ENCODE peak calls at places on chromosomes 6 and 20, in nine cellular contexts. E is HepG2, Q is sigmoid colon, D is GM12878, X is esophagus muscularis mucosa, N is K562, T is upper lobe of left lung, M is SK-N-SH, Y is suprapubic skin. W is an unnamed sample.
A peak's percentile ranks its signal among the peaks of the same experiment; 100 is the strongest.

GRCh38 chr6:166989427-166990034 is 9.7 kb upstream of the CEP43 start:
- DNase-seq in N (no peak), D (no peak), Y (no peak), E (peak; percentile 47), M (peak; percentile 34), Q (no peak), X (no peak), T (no peak), W (no peak)

GRCh38 chr6:165308926-165309731 is at the start of gene C6orf118:
- DNase-seq in X (no peak), N (no peak), T (no peak), E (no peak), Q (peak; percentile 69), D (no peak), M (peak; percentile 84), Y (no peak), W (no peak)

GRCh38 chr20:57814529-57814928 is 104.7 kb upstream of the PMEPA1 start:
- DNase-seq in Q (peak; percentile 20), Y (no peak), E (no peak), T (no peak), N (no peak), M (no peak), X (no peak), D (no peak), W (no peak)

GRCh38 chr20:21294755-21295154 is 8.4 kb upstream of the XRN2 start:
- DNase-seq in E (no peak), N (no peak), Y (no peak), D (no peak), X (no peak), Q (no peak), M (no peak), T (no peak), W (no peak)

GRCh38 chr6:87174078-87174579 is 18.8 kb downstream of the ZNF292 start:
- DNase-seq in E (no peak), Q (no peak), X (no peak), Y (no peak), M (no peak), N (no peak), T (no peak), D (no peak), W (no peak)

GRCh38 chr6:65709099-65709830 is 2.2 kb upstream of the EYS start:
- DNase-seq in D (no peak), Y (no peak), T (no peak), X (no peak), M (no peak), N (no peak), E (no peak), Q (no peak), W (no peak)

GRCh38 chr6:162973141-162973872 is 245.5 kb downstream of the PACRG start:
- DNase-seq in Q (no peak), Y (no peak), X (no peak), M (no peak), T (no peak), E (no peak), D (no peak), N (no peak), W (no peak)

GRCh38 chr20:4821590-4821989 is 99.9 kb downstream of the PRND start:
- DNase-seq in X (no peak), E (no peak), M (no peak), Q (peak; percentile 41), Y (no peak), T (no peak), N (no peak), D (no peak), W (no peak)

GRCh38 chr6:68635706-68636513 is 828 bp downstream of the ADGRB3 start:
- DNase-seq in Y (no peak), Q (peak; percentile 73), N (peak; percentile 25), D (no peak), X (no peak), T (no peak), E (no peak), M (peak; percentile 44), W (no peak)

GRCh38 chr20:50346372-50347347 is 156.0 kb downstream of the CEBPB start:
- DNase-seq in Q (peak; percentile 97), D (no peak), M (peak; percentile 82), T (peak; percentile 87), X (peak; percentile 97), E (no peak), Y (peak; percentile 92), N (no peak), W (peak; percentile 84)

GRCh38 chr6:163573503-163574179 is 159.1 kb downstream of the QKI start:
- DNase-seq in T (no peak), E (no peak), Y (no peak), M (no peak), X (no peak), Q (no peak), D (no peak), N (no peak), W (no peak)

GRCh38 chr6:47283993-47284392 is 25.7 kb downstream of the TNFRSF21 start:
- DNase-seq in E (no peak), D (no peak), X (no peak), N (no peak), T (no peak), M (no peak), Q (no peak), Y (no peak), W (no peak)

DNA sequence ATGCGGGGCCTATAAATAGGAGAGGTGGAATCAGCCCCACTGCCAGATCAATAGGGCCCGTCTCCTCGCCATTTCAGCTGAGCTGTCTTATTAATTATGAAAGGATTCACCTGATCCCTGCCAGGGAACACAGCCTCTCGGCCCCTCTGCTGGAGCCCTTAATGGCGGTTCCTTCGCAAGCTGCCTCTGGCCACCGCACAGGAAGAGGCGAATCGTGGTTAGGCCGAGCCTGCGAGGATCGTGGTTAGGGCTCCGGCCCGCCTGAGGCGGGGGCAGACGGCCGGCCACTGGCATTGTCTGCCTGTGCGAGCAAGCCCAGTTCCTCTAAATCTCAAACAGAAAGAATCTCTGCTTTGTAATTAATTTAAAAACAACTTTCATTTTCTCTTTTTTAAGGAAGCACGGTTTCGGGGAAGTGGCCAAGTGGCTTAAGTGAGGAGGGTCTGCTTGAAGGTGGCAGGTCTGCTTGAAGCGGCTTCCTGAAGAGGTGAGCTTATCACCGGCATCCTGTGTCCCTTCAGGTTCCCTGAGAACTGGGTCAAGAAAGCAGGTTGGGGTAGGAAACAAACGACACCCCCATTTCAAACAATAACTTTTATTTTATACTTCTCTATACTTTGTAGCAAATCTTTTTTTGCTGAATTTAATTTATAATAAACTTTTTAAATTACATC is 9.2 kb downstream of the NRN1 start:
- DNase-seq in Y (peak; percentile 66), E (no peak), M (peak; percentile 52), X (no peak), T (no peak), D (no peak), Q (no peak), N (no peak), W (no peak)
- H3K27me3 ChIP-seq in Y (peaks cover 98% of the 10 kb centered on the region), E (peaks cover 94% of the 10 kb centered on the region), M (peaks cover 60% of the 10 kb centered on the region), X (peaks cover 100% of the 10 kb centered on the region), T (no peaks in the 10 kb centered on the region), D (peaks cover 58% of the 10 kb centered on the region), Q (peaks cover 93% of the 10 kb centered on the region), N (peaks cover 81% of the 10 kb centered on the region), W (peaks cover 50% of the 10 kb centered on the region)

DNA sequence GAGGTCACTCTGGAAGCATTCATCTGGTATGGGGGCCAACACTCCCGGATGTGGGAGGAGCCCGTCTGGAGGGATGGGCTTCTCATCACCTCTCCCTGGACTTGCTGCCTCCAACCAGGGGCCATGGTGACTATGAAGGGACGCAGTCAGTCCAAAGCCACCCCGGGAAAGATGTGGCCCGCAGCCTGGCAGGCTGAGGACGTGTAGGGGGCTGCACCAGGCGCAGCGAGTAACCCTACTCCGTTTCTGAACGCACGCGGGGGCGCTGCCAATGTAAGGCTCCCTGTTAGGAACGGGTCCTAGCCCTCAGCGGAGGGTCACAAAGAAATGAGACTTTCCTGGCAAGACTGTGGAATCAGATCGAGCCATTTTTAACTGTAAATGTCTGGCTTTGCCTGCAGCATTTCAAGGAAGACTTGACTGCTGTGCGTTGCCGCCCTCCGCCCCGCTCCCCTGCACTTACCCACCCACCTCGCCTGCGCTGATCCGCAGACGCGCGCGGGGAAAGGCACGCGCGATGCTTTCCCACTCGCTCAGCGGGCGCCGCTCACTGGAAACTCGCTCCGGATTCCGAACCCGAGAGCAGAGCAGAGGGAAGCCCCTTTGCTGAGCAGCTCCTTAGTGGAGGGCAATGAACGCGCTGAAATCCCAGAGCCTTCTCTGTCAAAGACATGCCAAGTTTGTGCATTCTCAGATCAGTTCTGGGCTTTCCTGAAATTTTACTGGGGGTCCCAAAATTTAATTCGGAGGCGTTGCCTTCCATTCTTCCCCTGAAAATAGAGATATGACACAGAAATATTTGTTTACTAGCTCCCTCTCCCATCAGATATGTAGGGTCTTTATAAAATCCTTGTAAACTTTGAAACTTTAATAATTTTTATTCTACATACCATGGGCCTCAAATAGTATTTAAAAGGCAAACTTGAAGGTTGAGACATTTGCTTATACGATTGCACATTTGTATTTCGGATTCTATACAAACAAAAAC is 54.9 kb downstream of the IL20RA start:
- DNase-seq in M (peak; percentile 87), D (no peak), T (no peak), Q (peak; percentile 74), E (no peak), Y (peak; percentile 73), N (no peak), X (peak; percentile 92), W (no peak)
- TF ChIP-seq EP300 in M (peak; percentile 8), D (no peak), T (no peak), Q (no peak), E (no peak), Y (no peak), N (no peak), X (no peak), W (no peak)

DNA sequence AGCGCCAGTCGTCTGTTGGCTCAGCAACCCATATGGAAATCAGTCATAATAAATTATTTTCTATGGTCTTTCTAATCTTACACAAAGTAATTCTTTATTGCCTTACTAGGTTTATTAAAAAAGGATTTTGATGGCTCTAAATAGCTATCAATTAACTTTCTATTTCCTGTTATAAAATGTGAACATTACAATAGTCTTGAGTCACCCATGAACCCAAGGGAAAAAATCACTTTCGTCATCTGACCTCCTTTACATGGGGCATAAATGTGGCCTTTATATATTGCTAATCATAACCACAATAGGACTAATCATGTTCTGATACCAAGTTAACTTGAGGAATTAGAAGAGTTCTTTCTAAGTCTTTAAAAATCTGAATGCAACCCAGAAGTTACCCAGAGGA is 593.1 kb downstream of the TFAP2B start:
- DNase-seq in E (no peak), Q (no peak), D (no peak), M (no peak), T (no peak), N (no peak), X (no peak), Y (no peak), W (no peak)
- TF ChIP-seq POLR2AphosphoS5 in E (no peak), Q (no peak), D (no peak), M (no peak), T (no peak), N (no peak), X (no peak), Y (no peak), W (no peak)

DNA sequence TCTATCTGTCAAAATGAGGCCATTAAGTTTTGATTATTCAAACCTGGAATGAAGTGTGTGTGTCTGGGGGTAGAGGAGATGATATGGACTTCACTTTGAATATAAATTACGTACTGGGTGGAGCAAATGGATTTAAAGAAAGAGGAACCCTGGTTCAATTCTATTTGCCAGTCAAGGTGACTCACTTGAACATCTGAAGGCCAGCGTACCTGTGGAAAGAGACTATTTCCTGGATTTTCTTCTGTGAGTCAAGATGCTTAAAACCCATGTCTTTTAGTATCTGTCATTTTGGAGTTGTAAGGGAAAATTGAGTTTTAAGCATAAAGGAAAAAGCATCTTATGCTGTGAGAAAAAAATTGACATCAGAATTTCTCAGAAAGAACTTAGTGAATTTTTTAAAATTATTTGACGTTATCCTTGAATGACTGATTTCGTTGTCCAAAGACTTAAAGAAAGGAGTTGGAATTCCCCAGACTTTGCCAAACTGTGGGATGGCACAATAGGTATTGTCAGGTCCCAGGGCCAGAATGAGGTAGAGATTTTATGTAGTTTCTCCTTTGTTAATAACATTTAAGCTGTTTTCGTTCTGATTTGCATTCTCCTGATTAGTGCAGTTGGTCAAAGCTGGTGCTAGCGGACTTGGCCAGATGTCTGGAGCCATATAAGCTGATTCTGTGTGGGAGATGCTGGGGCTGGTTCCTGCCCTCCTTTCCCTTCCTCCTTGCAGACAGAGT is 2.4 kb upstream of the PPP1R14C start:
- DNase-seq in X (no peak), E (no peak), T (no peak), D (no peak), N (no peak), Q (no peak), Y (no peak), M (no peak), W (no peak)
- H3K27me3 ChIP-seq in X (peaks cover 59% of the 10 kb centered on the region), E (peaks cover 50% of the 10 kb centered on the region), T (no peaks in the 10 kb centered on the region), D (peaks cover 17% of the 10 kb centered on the region), N (peaks cover 18% of the 10 kb centered on the region), Q (peaks cover 45% of the 10 kb centered on the region), Y (peaks cover 61% of the 10 kb centered on the region), M (peaks cover 21% of the 10 kb centered on the region), W (peaks cover 63% of the 10 kb centered on the region)